ENCODE peak calls at places on chromosomes 6 and 20, in four cellular contexts. T is WTC11; U is activated CD4-positive, alpha-beta T cell treated with anti-CD3 and anti-CD28 coated beads, Interleukin-2, amount 50 U/mL, for 1 hour; I is effector memory CD8-positive, alpha-beta T cell. A is an unnamed sample.

GRCh38 chr6:18997375-18997826 is 610.3 kb downstream of the RNF144B start:
- DNase-seq in T (peak; percentile 11), U (no peak), I (no peak), A (no peak)

GRCh38 chr20:44948513-44948912 is 11.7 kb downstream of the TOMM34 start:
- DNase-seq in T (no peak), U (no peak), I (no peak), A (no peak)

GRCh38 chr6:165834613-165835259 is 171.7 kb upstream of the PDE10A start:
- DNase-seq in T (no peak), U (no peak), I (no peak), A (peak; percentile 55)

GRCh38 chr6:169339025-169339424 is 85.4 kb upstream of the THBS2 start:
- DNase-seq in T (no peak), U (no peak), I (no peak), A (no peak)

GRCh38 chr6:110628330-110628729 is 151.9 kb upstream of the SLC22A16 start:
- DNase-seq in T (no peak), U (no peak), I (no peak), A (no peak)

GRCh38 chr6:37990762-37991525 is 171.4 kb downstream of the ZFAND3 start:
- DNase-seq in T (no peak), U (no peak), I (no peak), A (no peak)

GRCh38 chr20:53412600-53413187 is 180.9 kb downstream of the ZNF217 start:
- DNase-seq in T (no peak), U (no peak), I (no peak), A (no peak)

GRCh38 chr20:46099491-46100287 is 9.9 kb upstream of the NCOA5 start:
- DNase-seq in T (peak; percentile 76), U (no peak), I (no peak), A (no peak)

GRCh38 chr6:307065-307814 is 15.0 kb downstream of the DUSP22 start:
- DNase-seq in T (no peak), U (no peak), I (no peak), A (peak; percentile 40)

GRCh38 chr6:57173056-57173885 is 1.1 kb downstream of the BAG2 start:
- DNase-seq in T (no peak), U (peak; percentile 21), I (no peak), A (no peak)

GRCh38 chr6:107264357-107264831 is 149.1 kb upstream of the BEND3 start:
- DNase-seq in T (no peak), U (no peak), I (no peak), A (no peak)

GRCh38 chr6:140909156-140909555 is 1223.6 kb upstream of the GJE1 start:
- DNase-seq in T (no peak), U (no peak), I (no peak), A (no peak)

GRCh38 chr20:11807070-11807741 is 110.5 kb upstream of the BTBD3 start:
- DNase-seq in T (no peak), U (no peak), I (no peak), A (no peak)

GRCh38 chr20:3862333-3862732 is 15.7 kb downstream of the MAVS start:
- DNase-seq in T (no peak), U (no peak), I (no peak), A (no peak)

GRCh38 chr6:16136536-16137450 is 7.9 kb downstream of the MYLIP start:
- DNase-seq in T (no peak), U (peak; percentile 40), I (no peak), A (no peak)

GRCh38 chr6:40128149-40128548 is 193.9 kb upstream of the MOCS1 start:
- DNase-seq in T (no peak), U (no peak), I (no peak), A (no peak)

GRCh38 chr6:1552296-1552761 is 57.4 kb upstream of the FOXC1 start:
- DNase-seq in T (no peak), U (no peak), I (peak; percentile 14), A (no peak)

GRCh38 chr6:167524261-167524660 is 199.4 kb downstream of the TTLL2 start:
- DNase-seq in T (no peak), U (no peak), I (no peak), A (peak; percentile 43)

GRCh38 chr6:111978826-111979225 is 75.1 kb upstream of the CCN6 start:
- DNase-seq in T (no peak), U (no peak), I (no peak), A (no peak)

GRCh38 chr6:42978793-42979522 is at the start of gene PEX6:
- DNase-seq in T (peak; percentile 86), U (peak; percentile 87), I (peak; percentile 94), A (peak; percentile 96)

GRCh38 chr6:43610431-43610830 is 18.6 kb downstream of the GTPBP2 start:
- DNase-seq in T (no peak), U (no peak), I (no peak), A (no peak)

GRCh38 chr6:43242908-43243648 is at the start of gene TTBK1:
- DNase-seq in T (peak; percentile 51), U (peak; percentile 30), I (peak; percentile 25), A (no peak)

A was measured in left cardiac atrium.